ENCODE peak calls at places on chromosomes 13 and 19, in nine cellular contexts. V is ascending aorta; B is gastrocnemius medialis; H is pancreas; M is uterus; L is brain microvascular endothelial cell; O is left ventricle myocardium inferior; Z is CD4-positive, alpha-beta T cell; Y is breast epithelium. W is an unnamed sample.

GRCh38 chr13:100526299-100527030 is 62.1 kb downstream of the GGACT start:
- DNase-seq in B (no peak), Z (no peak), V (no peak), H (no peak), L (no peak), Y (no peak), M (no peak), O (no peak), W (no peak)

GRCh38 chr13:112102243-112102642 is 35.3 kb downstream of the SOX1 start:
- DNase-seq in M (no peak), Y (no peak), V (no peak), Z (no peak), L (no peak), H (no peak), O (no peak), B (no peak), W (no peak)

GRCh38 chr19:48466571-48467325 is 2.4 kb upstream of the CYTH2 start:
- DNase-seq in H (no peak), O (no peak), M (no peak), V (no peak), L (peak), Y (no peak), B (no peak), Z (no peak), W (no peak)

GRCh38 chr19:10686661-10687517 is 14.3 kb upstream of the QTRT1 start:
- DNase-seq in Z (no peak), M (no peak), O (peak), Y (no peak), H (no peak), V (no peak), B (no peak), L (peak), W (peak)

GRCh38 chr13:111908981-111909380 is 158.0 kb upstream of the SOX1 start:
- DNase-seq in L (no peak), V (peak), M (no peak), H (no peak), B (no peak), O (no peak), Y (no peak), Z (no peak), W (no peak)

GRCh38 chr19:10286803-10287737 is at the start of gene ICAM4:
- DNase-seq in B (no peak), M (peak), H (no peak), L (no peak), Z (no peak), Y (no peak), O (peak), V (no peak), W (no peak)

GRCh38 chr13:45196091-45196490 is 4.8 kb downstream of the KCTD4 start:
- DNase-seq in L (no peak), V (no peak), O (no peak), Z (no peak), H (no peak), M (no peak), Y (no peak), B (no peak), W (no peak)

GRCh38 chr13:60211548-60211947 is 47.8 kb upstream of the DIAPH3 start:
- DNase-seq in V (no peak), B (no peak), L (no peak), O (no peak), H (no peak), Z (no peak), M (no peak), Y (no peak), W (no peak)

GRCh38 chr19:1177322-1178114 is 3.5 kb upstream of the SBNO2 start:
- DNase-seq in B (no peak), M (peak), L (peak), V (peak), O (no peak), Y (no peak), Z (no peak), H (no peak), W (no peak)

GRCh38 chr13:73618275-73618865 is 515.8 kb downstream of the KLF12 start:
- DNase-seq in H (peak), Y (no peak), B (no peak), M (no peak), Z (no peak), O (no peak), V (no peak), L (no peak), W (no peak)

GRCh38 chr13:85657942-85658341 is 141.3 kb downstream of the SLITRK6 start:
- DNase-seq in Y (no peak), H (no peak), B (no peak), V (no peak), O (no peak), M (no peak), L (no peak), Z (no peak), W (no peak)

GRCh38 chr19:15091918-15092753 is 10.1 kb downstream of the OR1I1 start:
- DNase-seq in B (no peak), H (peak), M (no peak), Y (no peak), V (no peak), L (peak), Z (peak), O (no peak), W (peak)

GRCh38 chr13:97030705-97031452 is 36.6 kb upstream of the OXGR1 start:
- DNase-seq in V (no peak), M (no peak), L (peak), O (no peak), H (no peak), Z (no peak), Y (no peak), B (no peak), W (no peak)

GRCh38 chr13:48977973-48978372 is 2.3 kb downstream of the FNDC3A start:
- DNase-seq in Z (no peak), L (peak), Y (no peak), H (no peak), B (no peak), V (no peak), O (no peak), M (no peak), W (no peak)

GRCh38 chr13:108560092-108560491 is 69.3 kb upstream of the MYO16 start:
- DNase-seq in M (no peak), B (no peak), O (no peak), V (no peak), H (no peak), Z (no peak), L (no peak), Y (no peak), W (no peak)

GRCh38 chr19:47663911-47664771 is 49.1 kb upstream of the EHD2 start:
- DNase-seq in H (peak), Z (no peak), V (peak), B (peak), O (peak), Y (peak), L (peak), M (peak), W (no peak)

GRCh38 chr13:100269837-100270236 is 180.9 kb downstream of the PCCA start:
- DNase-seq in B (peak), Z (no peak), L (peak), Y (peak), O (peak), H (peak), V (peak), M (peak), W (no peak)

GRCh38 chr19:13055213-13056051 is 47.2 kb downstream of the LYL1 start:
- DNase-seq in Z (no peak), O (peak), Y (peak), M (peak), B (peak), L (peak), H (peak), V (peak), W (no peak)

GRCh38 chr19:56273563-56274117 is 1.1 kb downstream of the EDDM13 start:
- DNase-seq in Z (no peak), V (no peak), B (no peak), H (no peak), M (no peak), L (peak), Y (no peak), O (no peak), W (no peak)

GRCh38 chr13:111344471-111345191 is 24.2 kb downstream of the TEX29 start:
- DNase-seq in V (no peak), O (no peak), Z (no peak), H (peak), L (peak), Y (no peak), B (peak), M (no peak), W (no peak)

DNA sequence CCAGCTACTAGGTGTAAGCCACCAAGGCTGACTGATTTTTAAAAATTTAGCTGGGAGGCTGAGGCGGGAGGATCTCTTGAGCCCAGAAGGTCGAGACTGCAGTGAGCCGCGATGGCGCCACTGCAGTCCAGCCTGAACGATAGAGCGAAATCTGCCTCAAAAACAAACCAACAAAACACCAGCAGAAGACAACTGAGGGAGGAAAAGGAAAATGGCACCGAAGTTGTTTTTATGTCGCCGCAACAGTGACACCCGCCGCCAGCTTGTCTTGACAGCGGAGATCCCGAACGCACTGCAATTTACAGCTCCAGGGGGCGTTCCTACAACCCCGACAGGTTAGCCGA is 298 bp upstream of the FAM98C start:
- DNase-seq in V (no peak), O (no peak), Y (no peak), L (no peak), Z (no peak), H (no peak), M (no peak), B (no peak), W (no peak)
- H3K27ac ChIP-seq in V (no peak), O (peak), Y (peak), L (no peak), Z (peak), H (peak), M (no peak), B (peak), W (peak)

GRCh38 chr13:19967619-19968018 is 9.1 kb downstream of the ZMYM2 start:
- DNase-seq in Y (no peak), V (no peak), M (no peak), O (no peak), L (no peak), Z (no peak), B (no peak), H (no peak), W (no peak)
- H3K27ac ChIP-seq in Y (no peak), V (no peak), M (no peak), O (no peak), L (no peak), Z (no peak), B (no peak), H (no peak), W (no peak)

DNA sequence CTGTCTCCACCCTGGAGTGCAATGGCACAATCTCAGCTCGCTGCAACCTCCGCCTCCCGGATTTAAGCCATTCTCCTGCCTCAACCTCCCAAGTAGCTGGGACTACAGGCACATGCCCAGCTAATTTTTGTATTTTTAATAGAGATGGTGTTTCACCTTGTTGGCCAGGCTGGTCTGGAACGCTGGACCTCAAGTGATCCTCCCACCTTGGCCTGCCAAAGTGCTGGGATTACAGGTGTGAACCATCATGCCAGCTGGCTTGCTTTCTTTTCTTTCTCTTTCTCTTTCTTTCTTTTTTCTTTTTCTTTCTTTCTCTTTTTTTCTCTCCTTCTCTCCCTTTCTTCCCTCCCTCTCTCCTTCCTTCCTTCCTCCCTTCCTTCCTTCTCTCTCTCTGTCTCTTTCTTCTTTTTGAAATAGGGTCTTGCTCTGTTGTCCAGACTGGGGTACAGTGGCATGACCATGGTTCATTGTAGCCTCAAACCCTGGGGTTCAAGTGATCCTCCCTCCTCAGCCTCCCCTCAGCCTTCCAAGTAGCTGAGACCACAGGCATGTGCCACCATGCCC is 33.3 kb upstream of the NFIC start:
- DNase-seq in L (no peak), B (no peak), Z (no peak), Y (no peak), M (no peak), O (no peak), V (no peak), H (no peak), W (no peak)
- H3K27ac ChIP-seq in L (no peak), B (no peak), Z (no peak), Y (peak), M (peak), O (no peak), V (peak), H (no peak), W (no peak)

DNA sequence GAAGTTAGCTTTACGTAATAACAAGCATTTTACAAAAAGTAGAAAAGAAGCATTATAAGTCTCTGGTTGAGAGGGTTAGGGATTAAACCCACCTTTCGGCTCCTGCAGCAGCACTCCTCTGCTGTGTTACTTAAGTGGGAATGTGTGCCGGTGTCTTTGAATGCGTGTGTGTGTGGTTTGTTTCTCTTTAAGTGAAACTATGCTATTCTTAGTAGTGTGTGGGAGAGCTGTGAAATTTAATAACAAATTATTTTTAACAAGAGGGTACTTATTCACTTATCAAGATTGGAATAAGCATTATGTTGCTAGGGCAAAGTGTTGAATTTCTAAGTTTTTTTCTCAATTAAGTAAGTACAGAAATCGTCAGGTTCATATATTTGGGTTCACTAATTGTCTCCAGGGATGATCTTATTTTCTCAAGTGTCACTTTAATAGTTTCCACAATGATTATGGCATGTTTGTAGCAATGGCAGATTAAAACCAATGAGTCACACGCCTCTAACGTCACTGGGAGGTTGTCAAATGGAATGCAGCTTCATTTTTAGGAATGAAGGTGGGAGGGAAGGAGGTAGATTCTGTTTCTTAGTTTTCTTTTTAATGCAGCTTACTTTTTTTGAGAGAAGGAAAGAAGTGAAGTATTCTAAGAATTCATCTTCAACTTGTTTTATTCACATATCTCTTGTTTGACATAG is 151.3 kb downstream of the LMO7 start:
- DNase-seq in V (no peak), O (no peak), M (no peak), Y (no peak), B (no peak), Z (no peak), L (peak), H (no peak), W (no peak)
- H3K27ac ChIP-seq in V (peak), O (peak), M (no peak), Y (no peak), B (peak), Z (no peak), L (no peak), H (no peak), W (no peak)

DNA sequence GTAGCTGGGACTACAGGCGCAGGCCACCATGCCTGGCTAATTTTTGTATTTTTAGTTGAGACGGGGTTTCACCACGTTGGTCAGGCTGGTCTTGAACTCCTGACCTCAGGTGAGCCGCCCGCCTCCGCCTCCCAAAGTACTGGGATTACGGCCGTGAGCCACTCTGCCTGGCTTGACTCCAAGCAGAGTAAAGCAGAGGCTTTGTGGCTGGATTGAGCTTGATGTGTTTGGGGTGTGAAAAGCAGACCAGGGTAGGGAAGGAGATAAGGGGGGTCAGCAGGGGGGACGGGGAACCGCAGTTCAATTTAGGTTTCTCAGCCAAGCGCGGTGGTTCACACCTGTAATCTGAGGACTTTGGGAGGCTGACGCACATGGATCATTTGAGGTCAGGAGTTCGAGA is 4.2 kb upstream of the CLPP start:
- DNase-seq in Z (no peak), B (no peak), V (no peak), H (no peak), L (no peak), Y (no peak), O (no peak), M (no peak), W (no peak)
- H3K27ac ChIP-seq in Z (no peak), B (peak), V (no peak), H (no peak), L (no peak), Y (no peak), O (no peak), M (no peak), W (no peak)

W was measured in caudate nucleus.